ENCODE peak calls at places on chromosomes 11 and 22, in six cellular contexts. I is K562, A is SK-N-SH, C is GM12891, H is HepG2, M is GM12878. S is an unnamed sample.

GRCh38 chr22:32342977-32343376 is 14.7 kb upstream of the RFPL3 start:
- DNase-seq in I (no peak), A (no peak), C (no peak), H (no peak), M (no peak), S (no peak)

GRCh38 chr11:68741536-68741935 is 9.8 kb downstream of the TESMIN start:
- DNase-seq in I (no peak), A (no peak), C (no peak), H (no peak), M (no peak), S (no peak)

GRCh38 chr22:40857309-40857851 is 432 bp downstream of the XPNPEP3 start:
- DNase-seq in I (no peak), A (no peak), C (no peak), H (no peak), M (no peak), S (no peak)

GRCh38 chr11:119336744-119337469 is 2.6 kb downstream of the RNF26 start:
- DNase-seq in I (no peak), A (no peak), C (no peak), H (no peak), M (no peak), S (no peak)

GRCh38 chr22:43014062-43014875 is 680 bp downstream of the PACSIN2 start:
- DNase-seq in I (peak; percentile 48), A (peak; percentile 54), C (peak; percentile 49), H (peak; percentile 32), M (no peak), S (peak; percentile 56)

GRCh38 chr11:114256176-114256897 is 39.9 kb upstream of the NNMT start:
- DNase-seq in I (no peak), A (no peak), C (no peak), H (no peak), M (no peak), S (no peak)

GRCh38 chr11:17649696-17650600 is 69.4 kb upstream of the MYOD1 start:
- DNase-seq in I (no peak), A (no peak), C (no peak), H (peak; percentile 44), M (no peak), S (no peak)

GRCh38 chr22:37626144-37626543 is 13.3 kb upstream of the SH3BP1 start:
- DNase-seq in I (no peak), A (no peak), C (no peak), H (no peak), M (no peak), S (no peak)

GRCh38 chr11:129375731-129376657 is at the start of gene BARX2:
- DNase-seq in I (no peak), A (peak; percentile 70), C (no peak), H (peak; percentile 33), M (no peak), S (peak; percentile 12)

GRCh38 chr22:19478466-19479357 is at the start of gene UFD1:
- DNase-seq in I (peak; percentile 99), A (peak; percentile 91), C (peak; percentile 79), H (peak; percentile 70), M (no peak), S (peak; percentile 73)

GRCh38 chr11:117514256-117514655 is 186.6 kb downstream of the CEP164 start:
- DNase-seq in I (no peak), A (no peak), C (no peak), H (no peak), M (no peak), S (no peak)

GRCh38 chr11:118623291-118623655 is 15.9 kb downstream of the PHLDB1 start:
- DNase-seq in I (no peak), A (peak; percentile 78), C (no peak), H (peak; percentile 46), M (no peak), S (no peak)

GRCh38 chr11:69439127-69439526 is 42.3 kb upstream of the LINC01488 start:
- DNase-seq in I (no peak), A (no peak), C (no peak), H (no peak), M (no peak), S (no peak)

GRCh38 chr11:9263840-9264380 is 1.2 kb downstream of the DENND5A start:
- DNase-seq in I (no peak), A (peak; percentile 39), C (peak; percentile 66), H (peak; percentile 43), M (peak; percentile 82), S (peak; percentile 56)

GRCh38 chr11:70680781-70681281 is 282.5 kb downstream of the CTTN start:
- DNase-seq in I (no peak), A (no peak), C (no peak), H (no peak), M (no peak), S (no peak)

GRCh38 chr11:3623126-3623525 is 18.7 kb downstream of the ART5 start:
- DNase-seq in I (no peak), A (no peak), C (no peak), H (no peak), M (no peak), S (no peak)

GRCh38 chr11:17263803-17264202 is 12.7 kb upstream of the NUCB2 start:
- DNase-seq in I (no peak), A (no peak), C (no peak), H (no peak), M (no peak), S (no peak)

GRCh38 chr11:34165786-34166557 is 60.5 kb downstream of the NAT10 start:
- DNase-seq in I (peak; percentile 49), A (peak; percentile 62), C (no peak), H (no peak), M (no peak), S (no peak)

GRCh38 chr11:75429902-75430691 is 2.9 kb downstream of the KLHL35 start:
- DNase-seq in I (no peak), A (peak; percentile 88), C (peak; percentile 77), H (no peak), M (no peak), S (peak; percentile 61)

GRCh38 chr11:9577032-9577431 is 3.6 kb downstream of the WEE1 start:
- DNase-seq in I (no peak), A (no peak), C (no peak), H (no peak), M (no peak), S (no peak)

GRCh38 chr22:33188316-33188715 is 130.1 kb upstream of the SYN3 start:
- DNase-seq in I (no peak), A (no peak), C (no peak), H (no peak), M (no peak), S (no peak)

GRCh38 chr11:32092581-32093170 is 1.8 kb downstream of the RCN1 start:
- DNase-seq in I (no peak), A (no peak), C (no peak), H (peak; percentile 59), M (no peak), S (no peak)

GRCh38 chr11:706439-706956 is 467 bp downstream of the EPS8L2 start:
- DNase-seq in I (peak; percentile 53), A (no peak), C (no peak), H (no peak), M (no peak), S (no peak)

GRCh38 chr11:704189-704798 is 1.7 kb upstream of the EPS8L2 start:
- DNase-seq in I (no peak), A (no peak), C (no peak), H (no peak), M (no peak), S (no peak)

GRCh38 chr11:706957-707816 is 1.2 kb downstream of the EPS8L2 start:
- DNase-seq in I (peak; percentile 56), A (peak; percentile 68), C (no peak), H (peak; percentile 94), M (no peak), S (no peak)

GRCh38 chr11:704799-705645 is 1.0 kb upstream of the EPS8L2 start:
- DNase-seq in I (no peak), A (peak; percentile 25), C (no peak), H (peak; percentile 93), M (no peak), S (no peak)

DNA sequence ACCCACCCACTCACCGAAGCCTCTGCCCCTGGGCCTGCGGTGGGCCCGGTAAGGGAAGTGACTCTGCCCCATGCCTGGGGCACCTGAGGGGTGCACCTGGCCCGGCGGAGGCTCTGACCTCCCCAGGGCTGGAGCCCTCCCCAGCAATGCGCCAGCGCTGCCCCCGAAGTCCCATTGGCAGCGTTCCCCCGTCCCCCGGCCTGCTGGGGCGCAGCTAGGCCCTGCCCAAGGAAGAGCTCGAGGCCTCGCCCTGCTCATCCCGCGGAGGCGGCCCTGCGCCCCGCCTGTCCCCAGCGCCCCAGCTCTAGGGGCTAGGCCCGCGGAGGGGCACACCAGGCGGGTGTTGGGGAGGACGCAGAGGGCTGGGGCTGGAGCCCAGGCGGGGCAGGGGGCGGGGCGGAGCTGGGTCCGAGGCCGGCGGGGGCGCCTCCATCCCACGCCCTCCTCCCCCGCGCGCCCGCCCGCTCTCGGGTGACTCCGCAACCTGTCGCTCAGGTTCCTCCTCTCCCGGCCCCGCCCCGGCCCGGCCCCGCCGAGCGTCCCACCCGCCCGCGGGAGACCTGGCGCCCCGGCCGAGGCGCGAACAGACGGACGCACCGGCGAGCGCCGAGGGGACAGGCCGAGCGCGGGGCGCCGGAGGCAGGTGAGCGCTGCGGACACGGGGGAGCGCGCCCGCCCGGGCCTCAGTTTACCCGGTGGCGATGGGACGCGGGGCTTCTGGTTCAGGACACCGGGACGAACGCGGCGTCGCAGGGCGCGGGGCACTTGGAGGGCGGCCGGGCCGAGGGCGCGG is at the start of gene EPS8L2:
- DNase-seq in I (peak; percentile 91), A (peak; percentile 45), C (no peak), H (no peak), M (no peak), S (no peak)
- TF ChIP-seq POLR2AphosphoS5 in I (no peak), A (no peak), C (no peak), H (peak; percentile 32), M (no peak), S (no peak)

GRCh38 chr11:44826922-44827643 is 100.3 kb downstream of the TSPAN18 start:
- DNase-seq in I (no peak), A (no peak), C (no peak), H (no peak), M (no peak), S (no peak)
- TF ChIP-seq TAF1 in I (no peak), A (no peak), C (no peak), H (no peak), M (no peak), S (no peak)

GRCh38 chr22:17628304-17629166 is at the start of gene ATP6V1E1:
- DNase-seq in I (peak; percentile 99), A (peak; percentile 95), C (peak; percentile 91), H (peak; percentile 94), M (peak; percentile 88), S (peak; percentile 91)
- TF ChIP-seq POLR2AphosphoS5 in I (peak; percentile 69), A (peak; percentile 71), C (peak; percentile 91), H (peak; percentile 73), M (peak; percentile 97), S (peak; percentile 81)

GRCh38 chr11:112219476-112220232 is 6.6 kb upstream of the PTS start:
- DNase-seq in I (peak; percentile 71), A (peak; percentile 72), C (peak; percentile 26), H (peak; percentile 72), M (peak; percentile 56), S (peak; percentile 33)

GRCh38 chr11:112223754-112224532 is 2.3 kb upstream of the PTS start:
- DNase-seq in I (no peak), A (peak; percentile 58), C (no peak), H (no peak), M (no peak), S (no peak)

GRCh38 chr11:112222303-112222702 is 3.9 kb upstream of the PTS start:
- DNase-seq in I (no peak), A (no peak), C (no peak), H (no peak), M (no peak), S (no peak)

GRCh38 chr11:112223125-112223524 is 3.1 kb upstream of the PTS start:
- DNase-seq in I (no peak), A (no peak), C (no peak), H (no peak), M (no peak), S (no peak)

GRCh38 chr11:112221263-112221835 is 4.9 kb upstream of the PTS start:
- DNase-seq in I (no peak), A (no peak), C (no peak), H (no peak), M (no peak), S (no peak)
- TF ChIP-seq TAF1 in I (no peak), A (no peak), C (no peak), H (no peak), M (no peak), S (no peak)

S was measured in GM12892.